ENCODE peak calls at places on chromosomes 6 and 20, in seven cellular contexts. One of them, this sample, is unnamed.

GRCh38 chr6:117917176-117917575 is 10.1 kb downstream of the SLC35F1 start:
- DNase-seq in neuronal stem cell: no peak
- DNase-seq in IMR-90: no peak
- DNase-seq in H9: no peak
- DNase-seq in mesenchymal stem cell: no peak
- DNase-seq in H1: no peak
- DNase-seq in trophoblast cell: no peak
- DNase-seq in this sample: no peak

GRCh38 chr6:47343631-47344421 is 34.1 kb upstream of the TNFRSF21 start:
- DNase-seq in neuronal stem cell: no peak
- DNase-seq in IMR-90: no peak
- DNase-seq in H9: no peak
- DNase-seq in mesenchymal stem cell: no peak
- DNase-seq in H1: no peak
- DNase-seq in trophoblast cell: peak
- DNase-seq in this sample: no peak

GRCh38 chr20:10216146-10216741 is 2.4 kb upstream of the SNAP25 start:
- DNase-seq in neuronal stem cell: no peak
- DNase-seq in IMR-90: peak
- DNase-seq in H9: no peak
- DNase-seq in mesenchymal stem cell: peak
- DNase-seq in H1: no peak
- DNase-seq in trophoblast cell: no peak
- DNase-seq in this sample: no peak

GRCh38 chr6:16060039-16060438 is 68.8 kb upstream of the MYLIP start:
- DNase-seq in neuronal stem cell: no peak
- DNase-seq in IMR-90: no peak
- DNase-seq in H9: peak
- DNase-seq in mesenchymal stem cell: no peak
- DNase-seq in H1: no peak
- DNase-seq in trophoblast cell: no peak
- DNase-seq in this sample: peak

GRCh38 chr6:169092375-169092774 is 161.3 kb downstream of the THBS2 start:
- DNase-seq in neuronal stem cell: no peak
- DNase-seq in IMR-90: peak
- DNase-seq in H9: no peak
- DNase-seq in mesenchymal stem cell: no peak
- DNase-seq in H1: no peak
- DNase-seq in trophoblast cell: no peak
- DNase-seq in this sample: no peak

GRCh38 chr6:143262037-143262436 is 188.5 kb downstream of the ADAT2 start:
- DNase-seq in neuronal stem cell: no peak
- DNase-seq in IMR-90: no peak
- DNase-seq in H9: no peak
- DNase-seq in mesenchymal stem cell: no peak
- DNase-seq in H1: no peak
- DNase-seq in trophoblast cell: no peak
- DNase-seq in this sample: no peak

GRCh38 chr6:141359953-141360352 is 772.8 kb upstream of the GJE1 start:
- DNase-seq in neuronal stem cell: no peak
- DNase-seq in IMR-90: no peak
- DNase-seq in H9: no peak
- DNase-seq in mesenchymal stem cell: peak
- DNase-seq in H1: no peak
- DNase-seq in trophoblast cell: no peak
- DNase-seq in this sample: peak

GRCh38 chr20:47719211-47719610 is 66.1 kb downstream of the SULF2 start:
- DNase-seq in neuronal stem cell: no peak
- DNase-seq in IMR-90: no peak
- DNase-seq in H9: no peak
- DNase-seq in mesenchymal stem cell: no peak
- DNase-seq in H1: no peak
- DNase-seq in trophoblast cell: no peak
- DNase-seq in this sample: no peak

GRCh38 chr6:154555075-154555677 is 44.7 kb upstream of the CNKSR3 start:
- DNase-seq in neuronal stem cell: no peak
- DNase-seq in IMR-90: peak
- DNase-seq in H9: no peak
- DNase-seq in mesenchymal stem cell: peak
- DNase-seq in H1: no peak
- DNase-seq in trophoblast cell: no peak
- DNase-seq in this sample: peak

GRCh38 chr6:45626087-45626891 is 248.6 kb upstream of the SUPT3H start:
- DNase-seq in neuronal stem cell: no peak
- DNase-seq in IMR-90: peak
- DNase-seq in H9: no peak
- DNase-seq in mesenchymal stem cell: peak
- DNase-seq in H1: no peak
- DNase-seq in trophoblast cell: no peak
- DNase-seq in this sample: no peak

GRCh38 chr6:109318328-109318876 is 63.9 kb downstream of the CD164 start:
- DNase-seq in neuronal stem cell: no peak
- DNase-seq in IMR-90: no peak
- DNase-seq in H9: no peak
- DNase-seq in mesenchymal stem cell: no peak
- DNase-seq in H1: no peak
- DNase-seq in trophoblast cell: no peak
- DNase-seq in this sample: no peak

GRCh38 chr6:42013134-42013516 is 37.2 kb upstream of the TAF8 start:
- DNase-seq in neuronal stem cell: no peak
- DNase-seq in IMR-90: peak
- DNase-seq in H9: no peak
- DNase-seq in mesenchymal stem cell: peak
- DNase-seq in H1: no peak
- DNase-seq in trophoblast cell: peak
- DNase-seq in this sample: no peak
- H4K8ac ChIP-seq in neuronal stem cell: no peak
- H4K8ac ChIP-seq in IMR-90: no peak
- H4K8ac ChIP-seq in H9: no peak
- H4K8ac ChIP-seq in mesenchymal stem cell: no peak
- H4K8ac ChIP-seq in H1: no peak
- H4K8ac ChIP-seq in trophoblast cell: no peak
- H4K8ac ChIP-seq in this sample: no peak

GRCh38 chr6:83127258-83127657 is 59.8 kb downstream of the DOP1A start:
- DNase-seq in neuronal stem cell: no peak
- DNase-seq in IMR-90: no peak
- DNase-seq in H9: no peak
- DNase-seq in mesenchymal stem cell: no peak
- DNase-seq in H1: no peak
- DNase-seq in trophoblast cell: no peak
- DNase-seq in this sample: no peak
- H3K18ac ChIP-seq in neuronal stem cell: no peak
- H3K18ac ChIP-seq in IMR-90: no peak
- H3K18ac ChIP-seq in H9: no peak
- H3K18ac ChIP-seq in mesenchymal stem cell: no peak
- H3K18ac ChIP-seq in H1: no peak
- H3K18ac ChIP-seq in trophoblast cell: no peak
- H3K18ac ChIP-seq in this sample: no peak

GRCh38 chr20:19928379-19929360 is 88.5 kb upstream of the NAA20 start:
- DNase-seq in neuronal stem cell: no peak
- DNase-seq in IMR-90: no peak
- DNase-seq in H9: no peak
- DNase-seq in mesenchymal stem cell: no peak
- DNase-seq in H1: no peak
- DNase-seq in trophoblast cell: no peak
- DNase-seq in this sample: no peak
- H4K8ac ChIP-seq in neuronal stem cell: no peak
- H4K8ac ChIP-seq in IMR-90: no peak
- H4K8ac ChIP-seq in H9: no peak
- H4K8ac ChIP-seq in mesenchymal stem cell: peak
- H4K8ac ChIP-seq in H1: no peak
- H4K8ac ChIP-seq in trophoblast cell: no peak
- H4K8ac ChIP-seq in this sample: no peak

GRCh38 chr20:3900187-3900604 is 11.0 kb downstream of the PANK2 start:
- DNase-seq in neuronal stem cell: no peak
- DNase-seq in IMR-90: no peak
- DNase-seq in H9: no peak
- DNase-seq in mesenchymal stem cell: no peak
- DNase-seq in H1: no peak
- DNase-seq in trophoblast cell: no peak
- DNase-seq in this sample: no peak
- H3K18ac ChIP-seq in neuronal stem cell: no peak
- H3K18ac ChIP-seq in IMR-90: no peak
- H3K18ac ChIP-seq in H9: no peak
- H3K18ac ChIP-seq in mesenchymal stem cell: no peak
- H3K18ac ChIP-seq in H1: no peak
- H3K18ac ChIP-seq in trophoblast cell: no peak
- H3K18ac ChIP-seq in this sample: no peak

GRCh38 chr6:129472239-129472638 is 237.7 kb downstream of the ARHGAP18 start:
- DNase-seq in neuronal stem cell: no peak
- DNase-seq in IMR-90: no peak
- DNase-seq in H9: no peak
- DNase-seq in mesenchymal stem cell: no peak
- DNase-seq in H1: no peak
- DNase-seq in trophoblast cell: no peak
- DNase-seq in this sample: peak

GRCh38 chr6:129469070-129469662 is 240.8 kb downstream of the ARHGAP18 start:
- DNase-seq in neuronal stem cell: no peak
- DNase-seq in IMR-90: no peak
- DNase-seq in H9: no peak
- DNase-seq in mesenchymal stem cell: no peak
- DNase-seq in H1: no peak
- DNase-seq in trophoblast cell: no peak
- DNase-seq in this sample: no peak
- H4K8ac ChIP-seq in neuronal stem cell: no peak
- H4K8ac ChIP-seq in IMR-90: no peak
- H4K8ac ChIP-seq in H9: no peak
- H4K8ac ChIP-seq in mesenchymal stem cell: no peak
- H4K8ac ChIP-seq in H1: no peak
- H4K8ac ChIP-seq in trophoblast cell: no peak
- H4K8ac ChIP-seq in this sample: no peak

GRCh38 chr6:4563877-4564276 is 212.3 kb upstream of the CDYL start:
- DNase-seq in neuronal stem cell: no peak
- DNase-seq in IMR-90: no peak
- DNase-seq in H9: no peak
- DNase-seq in mesenchymal stem cell: no peak
- DNase-seq in H1: no peak
- DNase-seq in trophoblast cell: no peak
- DNase-seq in this sample: no peak

GRCh38 chr6:4564746-4565145 is 211.5 kb upstream of the CDYL start:
- DNase-seq in neuronal stem cell: no peak
- DNase-seq in IMR-90: no peak
- DNase-seq in H9: peak
- DNase-seq in mesenchymal stem cell: no peak
- DNase-seq in H1: no peak
- DNase-seq in trophoblast cell: peak
- DNase-seq in this sample: no peak

GRCh38 chr6:4565301-4566250 is 210.6 kb upstream of the CDYL start:
- DNase-seq in neuronal stem cell: no peak
- DNase-seq in IMR-90: no peak
- DNase-seq in H9: peak
- DNase-seq in mesenchymal stem cell: no peak
- DNase-seq in H1: no peak
- DNase-seq in trophoblast cell: no peak
- DNase-seq in this sample: no peak

GRCh38 chr6:4568138-4568537 is 208.1 kb upstream of the CDYL start:
- DNase-seq in neuronal stem cell: no peak
- DNase-seq in IMR-90: no peak
- DNase-seq in H9: no peak
- DNase-seq in mesenchymal stem cell: no peak
- DNase-seq in H1: no peak
- DNase-seq in trophoblast cell: no peak
- DNase-seq in this sample: no peak

GRCh38 chr6:4567141-4567540 is 209.1 kb upstream of the CDYL start:
- DNase-seq in neuronal stem cell: no peak
- DNase-seq in IMR-90: peak
- DNase-seq in H9: no peak
- DNase-seq in mesenchymal stem cell: peak
- DNase-seq in H1: no peak
- DNase-seq in trophoblast cell: peak
- DNase-seq in this sample: no peak
- H3K18ac ChIP-seq in neuronal stem cell: no peak
- H3K18ac ChIP-seq in IMR-90: peak
- H3K18ac ChIP-seq in H9: no peak
- H3K18ac ChIP-seq in mesenchymal stem cell: no peak
- H3K18ac ChIP-seq in H1: no peak
- H3K18ac ChIP-seq in trophoblast cell: no peak
- H3K18ac ChIP-seq in this sample: no peak

DNA sequence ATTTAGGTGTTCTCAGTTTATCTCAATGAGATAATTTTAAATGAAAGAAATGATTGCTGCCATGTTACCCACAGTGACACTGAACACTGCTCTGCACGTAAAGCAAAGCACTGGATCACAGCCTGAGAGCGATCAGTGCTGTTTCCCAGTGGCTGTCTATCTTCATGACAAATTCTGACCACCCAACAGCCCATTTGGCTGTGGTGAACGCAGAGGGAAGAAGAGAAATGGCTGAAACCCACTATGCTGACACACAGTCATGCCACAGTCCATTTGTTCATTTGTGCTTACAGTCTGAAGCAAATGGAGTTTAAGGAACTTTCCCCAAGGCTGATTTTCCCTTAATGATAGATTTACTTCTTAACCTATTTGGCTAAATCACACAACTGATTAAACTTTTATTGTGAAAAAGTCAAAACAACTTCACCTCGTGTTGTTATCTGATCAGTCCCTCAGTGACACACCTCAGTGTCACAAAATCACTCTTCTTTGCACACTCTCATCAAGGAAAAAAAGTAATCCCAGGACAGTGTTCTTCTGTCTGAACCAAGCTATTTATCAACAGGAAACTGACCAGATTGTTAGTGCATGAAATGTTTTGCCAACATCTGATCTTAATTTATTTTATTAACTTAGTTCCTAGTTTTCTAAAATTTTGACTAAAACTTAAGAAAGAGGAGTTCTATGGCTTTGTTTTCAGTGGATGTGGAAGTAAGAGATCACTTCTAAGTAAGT is 225.1 kb downstream of the TBX18 start:
- DNase-seq in neuronal stem cell: no peak
- DNase-seq in IMR-90: no peak
- DNase-seq in H9: no peak
- DNase-seq in mesenchymal stem cell: no peak
- DNase-seq in H1: no peak
- DNase-seq in trophoblast cell: no peak
- DNase-seq in this sample: no peak
- H4K8ac ChIP-seq in neuronal stem cell: no peak
- H4K8ac ChIP-seq in IMR-90: no peak
- H4K8ac ChIP-seq in H9: peak
- H4K8ac ChIP-seq in mesenchymal stem cell: peak
- H4K8ac ChIP-seq in H1: no peak
- H4K8ac ChIP-seq in trophoblast cell: no peak
- H4K8ac ChIP-seq in this sample: no peak

This sample was measured in mesendoderm.